ENCODE peak calls at places on chromosomes 4 and X, in eight cellular contexts. S, M, Q, O, Y, T, P and H are unnamed samples.

GRCh38 chrX:9182041-9182440 is 148.1 kb upstream of the FAM9B start:
- DNase-seq in S (no peak), Q (no peak), Y (no peak), M (no peak), O (no peak), T (no peak), P (no peak), H (no peak)

GRCh38 chr4:124754671-124755070 is 42.1 kb upstream of the ANKRD50 start:
- DNase-seq in Q (no peak), P (no peak), O (no peak), S (no peak), Y (no peak), T (no peak), M (no peak), H (no peak)

GRCh38 chrX:16587776-16588175 is 62.2 kb upstream of the S100G start:
- DNase-seq in Y (no peak), P (no peak), Q (no peak), T (no peak), S (no peak), M (no peak), O (no peak), H (no peak)

GRCh38 chr4:35943606-35944005 is 300.7 kb downstream of the ARAP2 start:
- DNase-seq in T (no peak), S (no peak), M (no peak), P (no peak), Y (no peak), Q (no peak), O (no peak), H (no peak)

GRCh38 chr4:74990276-74990675 is 57.4 kb downstream of the PARM1 start:
- DNase-seq in M (no peak), Y (no peak), P (no peak), O (no peak), S (no peak), T (no peak), Q (no peak), H (no peak)

GRCh38 chr4:67218883-67219282 is 326.4 kb downstream of the CENPC start:
- DNase-seq in M (no peak), O (no peak), Q (no peak), S (no peak), P (no peak), Y (no peak), T (no peak), H (no peak)

GRCh38 chrX:55336176-55336575 is 71.5 kb upstream of the PAGE3 start:
- DNase-seq in M (no peak), Q (no peak), O (no peak), P (no peak), T (no peak), Y (no peak), S (no peak), H (no peak)

GRCh38 chr4:189021831-189022230 is 882.6 kb downstream of the TRIML1 start:
- DNase-seq in M (no peak), S (no peak), Y (no peak), P (no peak), O (peak; percentile 68), T (no peak), Q (no peak), H (no peak)

GRCh38 chrX:71228063-71228642 is 5.1 kb downstream of the GJB1 start:
- DNase-seq in O (no peak), M (no peak), T (no peak), Q (no peak), P (no peak), Y (no peak), S (no peak), H (no peak)

GRCh38 chrX:150688911-150689451 is 4.2 kb upstream of the MTMR1 start:
- DNase-seq in Y (no peak), P (no peak), Q (peak; percentile 83), S (no peak), T (no peak), M (no peak), O (no peak), H (no peak)

GRCh38 chr4:1072830-1073446 is 40.4 kb downstream of the RNF212 start:
- DNase-seq in Q (no peak), M (peak; percentile 69), P (no peak), T (peak; percentile 64), S (peak; percentile 81), O (no peak), Y (peak; percentile 62), H (no peak)

GRCh38 chr4:185524888-185525863 is 10.1 kb downstream of the PDLIM3 start:
- DNase-seq in S (no peak), Q (no peak), T (no peak), P (no peak), O (no peak), Y (no peak), M (no peak), H (no peak)

GRCh38 chrX:79524642-79525041 is 157.5 kb upstream of the ITM2A start:
- DNase-seq in M (no peak), S (no peak), Q (no peak), T (no peak), O (no peak), P (no peak), Y (no peak), H (no peak)

GRCh38 chr4:184845367-184846011 is 19.7 kb upstream of the ACSL1 start:
- DNase-seq in P (no peak), Y (no peak), O (no peak), Q (peak; percentile 71), T (no peak), M (no peak), S (no peak), H (no peak)

GRCh38 chrX:85052207-85052606 is 48.5 kb downstream of the APOOL start:
- DNase-seq in Y (no peak), O (no peak), S (no peak), M (no peak), P (no peak), T (no peak), Q (no peak), H (no peak)

GRCh38 chr4:138790993-138791392 is 224.6 kb upstream of the NOCT start:
- DNase-seq in M (no peak), Y (no peak), S (no peak), P (no peak), Q (no peak), T (no peak), O (no peak), H (no peak)

GRCh38 chr4:82268050-82268825 is 105.6 kb downstream of the HNRNPD start:
- DNase-seq in Y (no peak), O (no peak), S (peak; percentile 49), M (peak; percentile 17), P (no peak), T (no peak), Q (peak; percentile 25), H (no peak)
- TF ChIP-seq CTCF in Y (peak; percentile 80), O (peak; percentile 88), S (peak; percentile 43), M (no peak), P (peak; percentile 62), T (peak; percentile 66), Q (peak; percentile 90), H (peak; percentile 50)

DNA sequence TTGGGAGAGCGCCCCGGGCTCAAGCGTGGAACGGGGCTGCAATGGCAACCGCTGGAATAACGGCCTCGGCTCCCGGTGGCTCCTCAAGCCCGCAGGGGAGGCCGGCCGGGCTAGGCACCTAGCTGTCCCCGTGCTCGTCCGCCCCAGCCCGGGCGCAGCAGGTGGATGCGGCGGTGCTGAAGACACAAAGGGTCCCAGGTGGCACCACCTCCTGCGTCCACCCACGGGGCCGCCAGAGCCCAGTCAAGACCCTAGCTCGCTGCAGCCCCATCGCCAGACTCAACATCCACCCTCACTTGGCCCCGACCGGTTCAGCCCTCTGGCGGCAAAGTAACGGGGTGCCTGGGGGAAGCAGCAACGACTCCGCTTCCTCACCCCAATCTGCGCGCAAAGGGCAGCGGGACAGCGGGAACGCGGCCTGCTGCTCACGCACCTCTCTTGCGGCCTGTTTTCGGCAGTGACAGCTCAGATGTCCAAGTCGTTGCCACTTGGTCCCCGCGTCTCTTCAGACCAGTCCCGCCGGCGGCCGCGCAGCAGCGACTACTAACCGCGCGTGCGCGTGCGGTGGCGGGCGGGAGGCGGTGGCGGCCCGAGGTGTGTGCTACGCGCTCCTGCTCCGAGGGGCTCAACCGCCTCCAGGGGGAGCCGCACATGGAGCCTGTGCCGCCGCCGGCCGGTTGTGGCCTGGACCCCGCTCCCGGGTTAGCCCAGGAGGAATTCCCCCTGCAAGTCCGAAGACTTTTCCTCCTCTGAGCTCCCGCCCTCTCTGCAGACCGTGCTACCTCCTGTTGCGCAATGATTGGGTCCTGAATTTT is at the start of gene CLGN:
- DNase-seq in S (peak; percentile 70), T (peak; percentile 61), Q (no peak), Y (peak; percentile 85), P (peak; percentile 58), O (peak; percentile 80), M (peak; percentile 65), H (peak; percentile 92)
- TF ChIP-seq CTCF in S (no peak), T (peak; percentile 20), Q (peak; percentile 53), Y (peak; percentile 40), P (no peak), O (peak; percentile 15), M (no peak), H (no peak)

DNA sequence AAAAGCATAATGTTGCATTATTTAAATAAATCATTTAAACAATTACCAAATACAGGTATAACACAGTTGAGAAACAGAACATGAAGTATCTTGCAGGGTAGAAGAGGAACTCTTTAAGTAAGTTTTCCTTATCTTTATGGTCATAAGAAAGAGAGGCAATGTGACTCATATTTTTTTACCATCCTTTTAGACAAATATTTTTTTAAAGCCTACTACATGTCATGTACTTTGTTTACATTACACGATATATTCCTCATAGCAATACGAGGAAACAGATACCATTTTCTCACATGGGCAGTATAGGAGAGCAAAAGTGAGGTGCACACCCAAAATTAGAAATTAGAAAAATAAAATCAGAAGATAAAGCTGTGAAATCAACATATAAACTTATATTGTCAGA is 49.3 kb upstream of the EPHA5 start:
- DNase-seq in S (no peak), O (no peak), P (no peak), T (no peak), Y (no peak), M (no peak), Q (no peak), H (no peak)
- TF ChIP-seq CTCF in S (no peak), O (no peak), P (no peak), T (no peak), Y (no peak), M (no peak), Q (no peak), H (no peak)

GRCh38 chr4:147599206-147599605 is 18.0 kb upstream of the TMEM184C start:
- DNase-seq in M (no peak), S (no peak), Y (no peak), O (no peak), P (no peak), T (no peak), Q (no peak), H (no peak)

GRCh38 chr4:147596976-147597375 is 20.2 kb upstream of the TMEM184C start:
- DNase-seq in P (no peak), S (no peak), Q (peak; percentile 82), T (no peak), M (peak; percentile 62), O (no peak), Y (no peak), H (no peak)

GRCh38 chr4:147597561-147597960 is 19.6 kb upstream of the TMEM184C start:
- DNase-seq in S (no peak), Y (no peak), O (no peak), Q (no peak), M (no peak), T (no peak), P (no peak), H (no peak)

GRCh38 chr4:147594107-147594506 is 23.1 kb upstream of the TMEM184C start:
- DNase-seq in S (no peak), Y (no peak), P (no peak), M (no peak), O (no peak), Q (no peak), T (no peak), H (no peak)

DNA sequence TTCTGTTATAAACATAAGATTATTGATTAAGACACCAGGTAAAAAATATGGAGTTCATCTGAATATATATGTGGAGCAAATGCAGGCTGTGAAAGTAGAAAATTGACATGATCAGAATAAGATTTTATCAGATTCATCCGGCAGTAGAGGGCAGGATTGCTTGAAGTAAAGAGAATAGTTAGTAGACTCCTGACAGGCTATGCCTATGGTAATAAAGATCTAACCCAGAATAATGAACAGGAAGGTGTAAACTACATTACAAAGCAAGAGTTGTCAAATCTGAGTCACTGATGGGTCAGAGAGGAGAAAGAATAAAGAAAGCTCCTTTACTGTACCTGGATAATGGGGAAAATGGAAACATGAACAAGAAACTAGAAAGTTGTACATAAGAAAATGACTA is 20.8 kb upstream of the TMEM184C start:
- DNase-seq in M (no peak), T (no peak), P (no peak), O (no peak), Q (no peak), Y (no peak), S (no peak), H (no peak)
- TF ChIP-seq CTCF in M (no peak), T (no peak), P (no peak), O (no peak), Q (peak; percentile 5), Y (no peak), S (no peak), H (no peak)